ENCODE peak calls at places on chromosome 5, in five cellular contexts. T is foreskin fibroblast, C is PC-3, F is GDM1, G is pulmonary artery endothelial cell. V is an unnamed sample.

GRCh38 chr5:103866169-103866568 is 303.6 kb upstream of the NUDT12 start:
- DNase-seq in T (no peak), C (peak), F (no peak), G (no peak), V (no peak)

GRCh38 chr5:167861134-167861930 is 430.1 kb upstream of the WWC1 start:
- DNase-seq in T (peak), C (peak), F (no peak), G (no peak), V (no peak)

GRCh38 chr5:133753856-133754255 is 141.5 kb upstream of the FSTL4 start:
- DNase-seq in T (no peak), C (peak), F (no peak), G (peak), V (peak)

GRCh38 chr5:169567079-169567478 is 16.5 kb upstream of the SPDL1 start:
- DNase-seq in T (no peak), C (peak), F (no peak), G (no peak), V (no peak)

GRCh38 chr5:45521067-45521466 is 175.1 kb downstream of the HCN1 start:
- DNase-seq in T (peak), C (peak), F (no peak), G (no peak), V (peak)

GRCh38 chr5:759781-760362 is 24.7 kb downstream of the ZDHHC11B start:
- DNase-seq in T (no peak), C (no peak), F (no peak), G (no peak), V (no peak)

GRCh38 chr5:107668933-107669542 is 1.7 kb downstream of the EFNA5 start:
- DNase-seq in T (no peak), C (peak), F (no peak), G (no peak), V (peak)

GRCh38 chr5:37120270-37120669 is 128.9 kb downstream of the CPLANE1 start:
- DNase-seq in T (no peak), C (no peak), F (no peak), G (no peak), V (no peak)

GRCh38 chr5:68240196-68240595 is 24.6 kb downstream of the PIK3R1 start:
- DNase-seq in T (no peak), C (no peak), F (peak), G (no peak), V (no peak)

GRCh38 chr5:175599210-175599609 is 58.7 kb upstream of the HRH2 start:
- DNase-seq in T (no peak), C (no peak), F (no peak), G (no peak), V (no peak)

GRCh38 chr5:53825016-53825415 is 264.6 kb downstream of the NDUFS4 start:
- DNase-seq in T (no peak), C (no peak), F (no peak), G (no peak), V (no peak)

GRCh38 chr5:17276445-17276844 is 59.0 kb downstream of the BASP1 start:
- DNase-seq in T (no peak), C (no peak), F (no peak), G (no peak), V (no peak)

GRCh38 chr5:150587830-150588494 is 52.5 kb upstream of the SYNPO start:
- DNase-seq in T (no peak), C (no peak), F (no peak), G (no peak), V (no peak)

GRCh38 chr5:137306903-137307302 is 192.2 kb downstream of the SPOCK1 start:
- DNase-seq in T (no peak), C (no peak), F (no peak), G (no peak), V (no peak)

GRCh38 chr5:91000743-91001142 is 382.4 kb downstream of the ARRDC3 start:
- DNase-seq in T (no peak), C (no peak), F (no peak), G (no peak), V (no peak)

GRCh38 chr5:146890733-146891440 is 12.3 kb upstream of the PPP2R2B start:
- DNase-seq in T (no peak), C (no peak), F (no peak), G (no peak), V (no peak)

GRCh38 chr5:177389368-177390169 is 5.3 kb downstream of the SLC34A1 start:
- DNase-seq in T (peak), C (peak), F (no peak), G (no peak), V (peak)

GRCh38 chr5:134545070-134545868 is 19.8 kb downstream of the JADE2 start:
- DNase-seq in T (no peak), C (no peak), F (no peak), G (no peak), V (no peak)

GRCh38 chr5:122236270-122236669 is 75.8 kb upstream of the SNCAIP start:
- DNase-seq in T (no peak), C (peak), F (no peak), G (no peak), V (no peak)

GRCh38 chr5:103057208-103058130 is 62.5 kb downstream of the GIN1 start:
- DNase-seq in T (peak), C (peak), F (no peak), G (no peak), V (no peak)

GRCh38 chr5:22852807-22853670 is at the start of gene CDH12:
- DNase-seq in T (no peak), C (peak), F (peak), G (no peak), V (no peak)

GRCh38 chr5:98424681-98425454 is 348.6 kb upstream of the RGMB start:
- DNase-seq in T (peak), C (no peak), F (no peak), G (no peak), V (no peak)

GRCh38 chr5:170576602-170577584 is 73.1 kb downstream of the KCNIP1 start:
- DNase-seq in T (no peak), C (no peak), F (no peak), G (no peak), V (no peak)

GRCh38 chr5:77418601-77419591 is 73.2 kb downstream of the WDR41 start:
- DNase-seq in T (no peak), C (peak), F (no peak), G (no peak), V (peak)

GRCh38 chr5:120415985-120416384 is 48.1 kb upstream of the PRR16 start:
- DNase-seq in T (no peak), C (peak), F (no peak), G (no peak), V (no peak)

GRCh38 chr5:67509402-67509801 is 312.8 kb upstream of the CD180 start:
- DNase-seq in T (no peak), C (no peak), F (no peak), G (no peak), V (no peak)

GRCh38 chr5:141812512-141812911 is 65.7 kb downstream of the PCDH1 start:
- DNase-seq in T (no peak), C (no peak), F (no peak), G (no peak), V (no peak)

GRCh38 chr5:150015415-150015814 is 14.9 kb downstream of the HMGXB3 start:
- DNase-seq in T (no peak), C (no peak), F (no peak), G (no peak), V (no peak)

GRCh38 chr5:73777192-73777591 is 151.2 kb downstream of the ARHGEF28 start:
- DNase-seq in T (no peak), C (no peak), F (no peak), G (no peak), V (no peak)

GRCh38 chr5:159734366-159734765 is 181.9 kb upstream of the ADRA1B start:
- DNase-seq in T (no peak), C (no peak), F (no peak), G (no peak), V (no peak)

GRCh38 chr5:173629628-173630027 is 13.2 kb upstream of the BOD1 start:
- DNase-seq in T (no peak), C (no peak), F (no peak), G (no peak), V (no peak)

GRCh38 chr5:107671742-107672211 is 1.0 kb upstream of the EFNA5 start:
- DNase-seq in T (peak), C (peak), F (no peak), G (no peak), V (peak)

GRCh38 chr5:149450199-149450598 is 71.1 kb upstream of the IL17B start:
- DNase-seq in T (peak), C (no peak), F (no peak), G (peak), V (no peak)

GRCh38 chr5:150175536-150175935 is 9.0 kb downstream of the CDX1 start:
- DNase-seq in T (no peak), C (peak), F (no peak), G (no peak), V (no peak)

GRCh38 chr5:60334281-60334713 is 365.7 kb downstream of the DEPDC1B start:
- DNase-seq in T (peak), C (peak), F (no peak), G (no peak), V (no peak)

GRCh38 chr5:14581891-14582796 is 552 bp downstream of the OTULINL start:
- DNase-seq in T (no peak), C (peak), F (peak), G (no peak), V (no peak)

GRCh38 chr5:137612576-137612975 is 113.5 kb upstream of the SPOCK1 start:
- DNase-seq in T (no peak), C (no peak), F (no peak), G (no peak), V (no peak)

GRCh38 chr5:55234171-55234700 is 828 bp upstream of the CCNO start:
- DNase-seq in T (no peak), C (peak), F (no peak), G (no peak), V (peak)

GRCh38 chr5:170267431-170268152 is 30.0 kb downstream of the LCP2 start:
- DNase-seq in T (peak), C (peak), F (peak), G (peak), V (peak)

GRCh38 chr5:102600964-102601363 is 102.2 kb upstream of the SLCO6A1 start:
- DNase-seq in T (no peak), C (peak), F (no peak), G (no peak), V (no peak)

V was measured in dermis microvascular lymphatic vessel endothelial cell.